ENCODE peak calls at places on chromosomes 16 and 17, in seven cellular contexts. Z is stomach, C is Panc1, X is foreskin fibroblast, S is WTC11, B is astrocyte of the spinal cord, J is GM20000. U is an unnamed sample.
A peak's percentile ranks its signal among the peaks of the same experiment; 100 is the strongest.

GRCh38 chr16:54798267-54798666 is 132.4 kb upstream of the IRX5 start:
- DNase-seq in C (no peak), Z (no peak), S (no peak), X (no peak), B (no peak), J (no peak), U (no peak)

GRCh38 chr16:50848755-50849514 is 107.0 kb downstream of the CYLD start:
- DNase-seq in C (no peak), B (no peak), S (no peak), J (no peak), X (no peak), Z (no peak), U (no peak)

GRCh38 chr16:59342669-59343068 is 608.6 kb upstream of the GOT2 start:
- DNase-seq in C (no peak), J (no peak), S (no peak), X (no peak), Z (no peak), B (no peak), U (no peak)

GRCh38 chr16:64791756-64792155 is 330.1 kb downstream of the CDH11 start:
- DNase-seq in C (no peak), S (no peak), B (peak; percentile 4), Z (no peak), J (no peak), X (no peak), U (no peak)

GRCh38 chr16:3536271-3536671 is 35.5 kb downstream of the CLUAP1 start:
- DNase-seq in S (no peak), Z (no peak), B (peak; percentile 76), J (no peak), C (no peak), X (peak; percentile 63), U (peak; percentile 7)

GRCh38 chr16:1160773-1161348 is 8.0 kb downstream of the CACNA1H start:
- DNase-seq in X (no peak), C (no peak), J (no peak), Z (no peak), S (no peak), B (no peak), U (no peak)

GRCh38 chr17:4527552-4527951 is 27.6 kb downstream of the MYBBP1A start:
- DNase-seq in C (no peak), S (no peak), J (no peak), X (no peak), Z (no peak), B (no peak), U (no peak)

GRCh38 chr16:81621496-81621895 is 157.6 kb upstream of the PLCG2 start:
- DNase-seq in Z (no peak), S (no peak), J (no peak), X (no peak), C (no peak), B (no peak), U (no peak)

GRCh38 chr17:77959926-77960521 is 1.5 kb downstream of the TNRC6C start:
- DNase-seq in S (no peak), X (no peak), C (no peak), B (peak; percentile 38), Z (no peak), J (no peak), U (no peak)

GRCh38 chr17:2724783-2725164 is 13.2 kb upstream of the CLUH start:
- DNase-seq in X (no peak), C (no peak), J (no peak), Z (peak; percentile 46), B (peak; percentile 11), S (peak; percentile 73), U (no peak)

GRCh38 chr16:75385507-75386152 is 47.7 kb downstream of the CFDP1 start:
- DNase-seq in B (peak; percentile 86), S (no peak), X (peak; percentile 72), Z (no peak), C (peak; percentile 42), J (peak; percentile 49), U (peak; percentile 80)

GRCh38 chr17:56475121-56475520 is 118.4 kb upstream of the NOG start:
- DNase-seq in S (no peak), B (no peak), J (no peak), C (no peak), Z (no peak), X (no peak), U (no peak)

GRCh38 chr17:56468840-56469239 is 124.7 kb upstream of the NOG start:
- DNase-seq in J (no peak), Z (no peak), S (no peak), B (no peak), X (no peak), C (no peak), U (no peak)

DNA sequence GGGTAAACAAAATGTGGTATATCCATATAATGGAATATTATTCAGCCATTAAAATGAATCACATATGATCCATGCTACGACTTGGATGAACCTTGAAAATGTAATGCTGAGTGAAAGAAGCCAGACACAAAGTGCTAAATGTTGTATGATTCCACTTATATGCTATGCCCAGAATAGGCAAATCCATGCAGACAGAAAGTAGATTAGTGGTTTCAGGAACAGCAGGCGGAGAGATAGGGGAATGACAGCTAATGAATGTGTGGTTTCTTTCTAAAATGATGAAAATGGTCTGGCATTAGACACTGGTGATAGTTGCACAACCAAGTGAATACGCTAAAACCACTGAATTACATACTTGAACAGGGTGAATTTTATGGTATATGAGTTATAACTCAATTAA is 121.8 kb upstream of the NOG start:
- DNase-seq in B (no peak), J (no peak), S (no peak), Z (no peak), C (no peak), X (no peak), U (no peak)
- TF ChIP-seq CTCF in B (no peak), J (no peak), S (no peak), Z (no peak), C (no peak), X (no peak), U (no peak)

DNA sequence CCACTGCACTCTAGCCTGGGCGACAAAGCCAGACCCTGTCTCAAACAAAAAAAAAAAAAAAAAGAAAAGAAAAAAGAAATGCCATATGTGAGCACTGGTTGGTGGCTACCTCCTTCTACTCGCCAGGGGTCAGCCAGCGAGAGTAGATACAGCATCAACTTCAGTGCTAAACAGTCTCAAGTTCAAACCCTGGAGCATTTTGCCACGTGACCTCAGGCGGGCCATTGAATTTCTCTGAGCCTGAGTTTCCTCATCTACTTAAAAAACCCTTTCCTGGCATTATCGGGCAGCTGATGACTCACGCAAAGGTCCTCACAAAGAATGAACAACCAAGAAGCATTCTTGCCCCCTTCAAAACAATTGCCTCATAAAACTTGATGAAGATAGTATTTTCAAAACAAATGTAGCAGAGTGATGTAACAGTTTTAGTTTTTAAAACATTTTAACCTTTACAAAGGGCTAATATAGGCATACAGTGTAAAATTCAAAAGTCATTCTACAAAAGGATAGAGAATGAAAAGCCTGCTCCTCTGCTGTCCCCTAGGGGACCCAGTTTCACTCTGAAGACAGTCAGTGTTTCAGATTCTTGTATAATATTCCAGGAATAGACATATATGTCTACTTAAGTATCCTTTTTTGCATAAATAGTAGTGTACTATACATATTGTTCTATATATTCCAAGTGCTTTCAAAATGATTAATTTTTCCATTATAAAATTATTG is 28.4 kb downstream of the DNAH2 start:
- DNase-seq in Z (no peak), S (no peak), X (peak; percentile 85), B (peak; percentile 82), J (no peak), C (no peak), U (peak; percentile 57)
- TF ChIP-seq CTCF in Z (no peak), S (no peak), X (peak; percentile 12), B (peak; percentile 12), J (no peak), C (no peak), U (peak; percentile 4)

GRCh38 chr17:69331746-69332145 is 4.8 kb upstream of the ABCA5 start:
- DNase-seq in X (no peak), Z (no peak), J (no peak), C (no peak), B (no peak), S (no peak), U (no peak)

GRCh38 chr17:69339937-69340336 is 13.0 kb upstream of the ABCA5 start:
- DNase-seq in Z (no peak), C (no peak), J (no peak), S (no peak), X (no peak), B (no peak), U (no peak)

GRCh38 chr17:69336580-69336979 is 9.6 kb upstream of the ABCA5 start:
- DNase-seq in J (no peak), S (no peak), C (no peak), Z (no peak), B (no peak), X (no peak), U (no peak)

GRCh38 chr17:69336996-69337395 is 10.1 kb upstream of the ABCA5 start:
- DNase-seq in Z (no peak), S (no peak), C (no peak), B (no peak), J (no peak), X (no peak), U (no peak)

GRCh38 chr17:69335018-69335417 is 8.1 kb upstream of the ABCA5 start:
- DNase-seq in Z (no peak), J (peak; percentile 24), S (no peak), X (peak; percentile 2), B (peak; percentile 42), C (no peak), U (no peak)
- TF ChIP-seq CTCF in Z (peak; percentile 52), J (no peak), S (no peak), X (peak; percentile 49), B (peak; percentile 48), C (peak; percentile 50), U (peak; percentile 51)

GRCh38 chr16:62208934-62209333 is 172.7 kb upstream of the CDH8 start:
- DNase-seq in Z (no peak), J (no peak), X (no peak), B (no peak), C (no peak), S (no peak), U (no peak)

DNA sequence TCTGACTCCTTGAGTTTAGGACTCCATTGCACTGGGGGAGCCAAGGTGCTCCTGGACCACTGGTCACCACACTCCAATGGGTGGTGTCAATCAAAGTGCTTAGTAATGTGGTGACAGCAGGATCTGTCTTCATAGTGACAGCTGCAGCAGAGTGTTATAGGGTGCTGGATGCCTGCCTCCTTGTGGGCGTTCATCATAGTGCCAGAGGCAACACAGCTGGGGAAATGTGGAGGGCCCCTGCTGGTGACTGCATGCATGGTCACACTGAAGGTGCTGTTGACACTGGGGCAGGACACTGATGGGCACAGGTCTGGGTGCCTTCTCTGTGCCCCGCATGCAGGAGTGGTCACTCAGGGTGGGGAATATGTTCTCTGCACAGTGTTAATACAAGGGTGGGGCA is 177.5 kb upstream of the CDH8 start:
- DNase-seq in Z (no peak), S (peak; percentile 76), X (no peak), J (no peak), C (no peak), B (no peak), U (no peak)
- TF ChIP-seq CTCF in Z (no peak), S (peak; percentile 71), X (no peak), J (no peak), C (no peak), B (no peak), U (no peak)

GRCh38 chr16:55830658-55831294 is 2.1 kb downstream of the CES1 start:
- DNase-seq in X (no peak), C (no peak), Z (no peak), S (no peak), J (no peak), B (no peak), U (no peak)
- TF ChIP-seq CTCF in X (no peak), C (no peak), Z (no peak), S (no peak), J (no peak), B (no peak), U (no peak)

U was measured in AG09319.